ENCODE peak calls at places on chromosomes 2 and 18, in five cellular contexts. One of them, this sample, is unnamed.

GRCh38 chr2:5740073-5740472 is 47.9 kb downstream of the SOX11 start:
- DNase-seq in CD4-positive, alpha-beta T cell: no peak
- DNase-seq in CD8-positive, alpha-beta T cell: no peak
- DNase-seq in mesothelial cell of epicardium: no peak
- DNase-seq in stomach: no peak
- DNase-seq in this sample: no peak

GRCh38 chr2:45816273-45816672 is 164.8 kb downstream of the PRKCE start:
- DNase-seq in CD4-positive, alpha-beta T cell: no peak
- DNase-seq in CD8-positive, alpha-beta T cell: no peak
- DNase-seq in mesothelial cell of epicardium: no peak
- DNase-seq in stomach: peak; percentile 63
- DNase-seq in this sample: no peak

GRCh38 chr18:26646897-26647296 is 98.5 kb upstream of the KCTD1 start:
- DNase-seq in CD4-positive, alpha-beta T cell: no peak
- DNase-seq in CD8-positive, alpha-beta T cell: no peak
- DNase-seq in mesothelial cell of epicardium: no peak
- DNase-seq in stomach: no peak
- DNase-seq in this sample: no peak

GRCh38 chr2:12257476-12257875 is 459.3 kb upstream of the TRIB2 start:
- DNase-seq in CD4-positive, alpha-beta T cell: no peak
- DNase-seq in CD8-positive, alpha-beta T cell: no peak
- DNase-seq in mesothelial cell of epicardium: no peak
- DNase-seq in stomach: no peak
- DNase-seq in this sample: no peak

GRCh38 chr18:69874058-69874457 is 73.6 kb downstream of the CD226 start:
- DNase-seq in CD4-positive, alpha-beta T cell: no peak
- DNase-seq in CD8-positive, alpha-beta T cell: no peak
- DNase-seq in mesothelial cell of epicardium: no peak
- DNase-seq in stomach: no peak
- DNase-seq in this sample: no peak

GRCh38 chr2:66508358-66509071 is 73.6 kb downstream of the MEIS1 start:
- DNase-seq in CD4-positive, alpha-beta T cell: no peak
- DNase-seq in CD8-positive, alpha-beta T cell: no peak
- DNase-seq in mesothelial cell of epicardium: no peak
- DNase-seq in stomach: no peak
- DNase-seq in this sample: no peak

GRCh38 chr18:74784791-74785190 is 187.1 kb downstream of the ZNF407 start:
- DNase-seq in CD4-positive, alpha-beta T cell: no peak
- DNase-seq in CD8-positive, alpha-beta T cell: no peak
- DNase-seq in mesothelial cell of epicardium: no peak
- DNase-seq in stomach: no peak
- DNase-seq in this sample: no peak

GRCh38 chr2:68052717-68053422 is 9.9 kb downstream of the C1D start:
- DNase-seq in CD4-positive, alpha-beta T cell: no peak
- DNase-seq in CD8-positive, alpha-beta T cell: no peak
- DNase-seq in mesothelial cell of epicardium: no peak
- DNase-seq in stomach: no peak
- DNase-seq in this sample: no peak

GRCh38 chr2:105592288-105592687 is 152.4 kb upstream of the NCK2 start:
- DNase-seq in CD4-positive, alpha-beta T cell: no peak
- DNase-seq in CD8-positive, alpha-beta T cell: no peak
- DNase-seq in mesothelial cell of epicardium: no peak
- DNase-seq in stomach: no peak
- DNase-seq in this sample: no peak

GRCh38 chr2:175080479-175080878 is 75.3 kb upstream of the CHN1 start:
- DNase-seq in CD4-positive, alpha-beta T cell: no peak
- DNase-seq in CD8-positive, alpha-beta T cell: no peak
- DNase-seq in mesothelial cell of epicardium: no peak
- DNase-seq in stomach: no peak
- DNase-seq in this sample: no peak

GRCh38 chr2:96874099-96874831 is 4.4 kb upstream of the SEMA4C start:
- DNase-seq in CD4-positive, alpha-beta T cell: no peak
- DNase-seq in CD8-positive, alpha-beta T cell: no peak
- DNase-seq in mesothelial cell of epicardium: no peak
- DNase-seq in stomach: no peak
- DNase-seq in this sample: no peak

GRCh38 chr18:76144844-76145243 is 350.2 kb downstream of the ZNF516 start:
- DNase-seq in CD4-positive, alpha-beta T cell: no peak
- DNase-seq in CD8-positive, alpha-beta T cell: no peak
- DNase-seq in mesothelial cell of epicardium: no peak
- DNase-seq in stomach: no peak
- DNase-seq in this sample: no peak

GRCh38 chr2:196040218-196040617 is 28.4 kb downstream of the DNAH7 start:
- DNase-seq in CD4-positive, alpha-beta T cell: no peak
- DNase-seq in CD8-positive, alpha-beta T cell: no peak
- DNase-seq in mesothelial cell of epicardium: no peak
- DNase-seq in stomach: no peak
- DNase-seq in this sample: no peak

GRCh38 chr2:239278941-239279365 is 121.9 kb downstream of the HDAC4 start:
- DNase-seq in CD4-positive, alpha-beta T cell: no peak
- DNase-seq in CD8-positive, alpha-beta T cell: no peak
- DNase-seq in mesothelial cell of epicardium: no peak
- DNase-seq in stomach: no peak
- DNase-seq in this sample: no peak

GRCh38 chr2:100109986-100110980 is 32.1 kb downstream of the AFF3 start:
- DNase-seq in CD4-positive, alpha-beta T cell: no peak
- DNase-seq in CD8-positive, alpha-beta T cell: no peak
- DNase-seq in mesothelial cell of epicardium: no peak
- DNase-seq in stomach: no peak
- DNase-seq in this sample: no peak

GRCh38 chr2:172833898-172834297 is 98.3 kb downstream of the RAPGEF4 start:
- DNase-seq in CD4-positive, alpha-beta T cell: no peak
- DNase-seq in CD8-positive, alpha-beta T cell: no peak
- DNase-seq in mesothelial cell of epicardium: no peak
- DNase-seq in stomach: no peak
- DNase-seq in this sample: no peak

GRCh38 chr2:59888015-59888414 is 665.4 kb downstream of the BCL11A start:
- DNase-seq in CD4-positive, alpha-beta T cell: peak; percentile 13
- DNase-seq in CD8-positive, alpha-beta T cell: peak; percentile 46
- DNase-seq in mesothelial cell of epicardium: no peak
- DNase-seq in stomach: no peak
- DNase-seq in this sample: no peak

GRCh38 chr2:38666578-38666926 is 638 bp downstream of the GALM start:
- DNase-seq in CD4-positive, alpha-beta T cell: no peak
- DNase-seq in CD8-positive, alpha-beta T cell: no peak
- DNase-seq in mesothelial cell of epicardium: no peak
- DNase-seq in stomach: peak; percentile 44
- DNase-seq in this sample: no peak

GRCh38 chr2:72082021-72082739 is 65.5 kb downstream of the CYP26B1 start:
- DNase-seq in CD4-positive, alpha-beta T cell: no peak
- DNase-seq in CD8-positive, alpha-beta T cell: no peak
- DNase-seq in mesothelial cell of epicardium: no peak
- DNase-seq in stomach: no peak
- DNase-seq in this sample: no peak

GRCh38 chr2:63643486-63643885 is 54.7 kb downstream of the MDH1 start:
- DNase-seq in CD4-positive, alpha-beta T cell: no peak
- DNase-seq in CD8-positive, alpha-beta T cell: no peak
- DNase-seq in mesothelial cell of epicardium: no peak
- DNase-seq in stomach: no peak
- DNase-seq in this sample: no peak

GRCh38 chr2:58875462-58875861 is 634.3 kb upstream of the FANCL start:
- DNase-seq in CD4-positive, alpha-beta T cell: no peak
- DNase-seq in CD8-positive, alpha-beta T cell: no peak
- DNase-seq in mesothelial cell of epicardium: no peak
- DNase-seq in stomach: no peak
- DNase-seq in this sample: no peak

GRCh38 chr2:58866527-58866926 is 625.4 kb upstream of the FANCL start:
- DNase-seq in CD4-positive, alpha-beta T cell: no peak
- DNase-seq in CD8-positive, alpha-beta T cell: no peak
- DNase-seq in mesothelial cell of epicardium: no peak
- DNase-seq in stomach: no peak
- DNase-seq in this sample: no peak

GRCh38 chr2:58870704-58871103 is 629.6 kb upstream of the FANCL start:
- DNase-seq in CD4-positive, alpha-beta T cell: no peak
- DNase-seq in CD8-positive, alpha-beta T cell: no peak
- DNase-seq in mesothelial cell of epicardium: no peak
- DNase-seq in stomach: no peak
- DNase-seq in this sample: no peak

GRCh38 chr2:58866946-58867345 is 625.8 kb upstream of the FANCL start:
- DNase-seq in CD4-positive, alpha-beta T cell: no peak
- DNase-seq in CD8-positive, alpha-beta T cell: no peak
- DNase-seq in mesothelial cell of epicardium: no peak
- DNase-seq in stomach: no peak
- DNase-seq in this sample: no peak

DNA sequence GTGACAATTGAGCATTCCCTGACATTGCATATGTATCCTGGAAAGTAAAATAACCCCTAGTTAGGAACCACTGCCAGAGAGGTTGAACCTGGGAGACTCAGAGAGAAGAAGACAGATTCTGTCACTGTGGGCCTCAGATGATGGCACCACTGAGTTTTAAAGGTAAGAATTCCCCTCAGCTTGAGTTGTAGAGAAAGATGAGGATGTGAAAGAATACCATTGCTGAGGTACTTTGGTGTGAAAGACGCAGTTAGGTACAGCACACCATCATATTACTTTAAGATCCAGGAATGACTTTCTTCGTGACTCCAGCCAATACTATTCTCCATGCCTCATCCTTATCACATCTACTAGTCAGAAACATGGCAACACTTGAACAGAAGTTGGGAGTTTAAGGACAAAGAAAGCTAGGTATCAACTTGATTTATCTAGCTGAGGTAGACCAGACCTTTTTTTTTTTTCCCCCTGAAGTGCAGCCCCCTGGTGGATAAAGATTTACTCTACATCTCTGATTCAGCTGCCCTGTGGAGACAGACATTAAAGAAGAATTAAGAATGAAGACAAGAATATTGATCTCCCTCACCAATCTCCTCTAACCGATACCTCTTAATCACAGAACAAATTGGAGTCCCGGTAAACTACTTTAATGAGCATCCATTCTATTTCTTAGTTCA is 630.5 kb upstream of the FANCL start:
- DNase-seq in CD4-positive, alpha-beta T cell: no peak
- DNase-seq in CD8-positive, alpha-beta T cell: no peak
- DNase-seq in mesothelial cell of epicardium: no peak
- DNase-seq in stomach: no peak
- DNase-seq in this sample: no peak
- TF ChIP-seq CTCF in CD4-positive, alpha-beta T cell: no peak
- TF ChIP-seq CTCF in CD8-positive, alpha-beta T cell: no peak
- TF ChIP-seq CTCF in mesothelial cell of epicardium: peak; percentile 49
- TF ChIP-seq CTCF in stomach: no peak
- TF ChIP-seq CTCF in this sample: peak; percentile 48

GRCh38 chr18:48749768-48750167 is 201.0 kb downstream of the SMAD7 start:
- DNase-seq in CD4-positive, alpha-beta T cell: no peak
- DNase-seq in CD8-positive, alpha-beta T cell: no peak
- DNase-seq in mesothelial cell of epicardium: no peak
- DNase-seq in stomach: no peak
- DNase-seq in this sample: no peak
- TF ChIP-seq CTCF in CD4-positive, alpha-beta T cell: no peak
- TF ChIP-seq CTCF in CD8-positive, alpha-beta T cell: no peak
- TF ChIP-seq CTCF in mesothelial cell of epicardium: no peak
- TF ChIP-seq CTCF in stomach: no peak
- TF ChIP-seq CTCF in this sample: no peak

GRCh38 chr2:199202964-199203363 is 254.8 kb downstream of the SATB2 start:
- DNase-seq in CD4-positive, alpha-beta T cell: no peak
- DNase-seq in CD8-positive, alpha-beta T cell: no peak
- DNase-seq in mesothelial cell of epicardium: no peak
- DNase-seq in stomach: no peak
- DNase-seq in this sample: no peak

GRCh38 chr2:199201539-199201938 is 256.2 kb downstream of the SATB2 start:
- DNase-seq in CD4-positive, alpha-beta T cell: no peak
- DNase-seq in CD8-positive, alpha-beta T cell: no peak
- DNase-seq in mesothelial cell of epicardium: no peak
- DNase-seq in stomach: no peak
- DNase-seq in this sample: no peak

GRCh38 chr2:199207011-199207410 is 250.7 kb downstream of the SATB2 start:
- DNase-seq in CD4-positive, alpha-beta T cell: no peak
- DNase-seq in CD8-positive, alpha-beta T cell: no peak
- DNase-seq in mesothelial cell of epicardium: no peak
- DNase-seq in stomach: no peak
- DNase-seq in this sample: no peak

GRCh38 chr2:199206536-199206935 is 251.2 kb downstream of the SATB2 start:
- DNase-seq in CD4-positive, alpha-beta T cell: no peak
- DNase-seq in CD8-positive, alpha-beta T cell: no peak
- DNase-seq in mesothelial cell of epicardium: no peak
- DNase-seq in stomach: no peak
- DNase-seq in this sample: no peak
- TF ChIP-seq CTCF in CD4-positive, alpha-beta T cell: no peak
- TF ChIP-seq CTCF in CD8-positive, alpha-beta T cell: no peak
- TF ChIP-seq CTCF in mesothelial cell of epicardium: no peak
- TF ChIP-seq CTCF in stomach: no peak
- TF ChIP-seq CTCF in this sample: no peak

GRCh38 chr18:46423226-46423805 is 233.7 kb downstream of the LOXHD1 start:
- DNase-seq in CD4-positive, alpha-beta T cell: no peak
- DNase-seq in CD8-positive, alpha-beta T cell: no peak
- DNase-seq in mesothelial cell of epicardium: no peak
- DNase-seq in stomach: no peak
- DNase-seq in this sample: no peak
- TF ChIP-seq CTCF in CD4-positive, alpha-beta T cell: no peak
- TF ChIP-seq CTCF in CD8-positive, alpha-beta T cell: no peak
- TF ChIP-seq CTCF in mesothelial cell of epicardium: no peak
- TF ChIP-seq CTCF in stomach: no peak
- TF ChIP-seq CTCF in this sample: no peak

DNA sequence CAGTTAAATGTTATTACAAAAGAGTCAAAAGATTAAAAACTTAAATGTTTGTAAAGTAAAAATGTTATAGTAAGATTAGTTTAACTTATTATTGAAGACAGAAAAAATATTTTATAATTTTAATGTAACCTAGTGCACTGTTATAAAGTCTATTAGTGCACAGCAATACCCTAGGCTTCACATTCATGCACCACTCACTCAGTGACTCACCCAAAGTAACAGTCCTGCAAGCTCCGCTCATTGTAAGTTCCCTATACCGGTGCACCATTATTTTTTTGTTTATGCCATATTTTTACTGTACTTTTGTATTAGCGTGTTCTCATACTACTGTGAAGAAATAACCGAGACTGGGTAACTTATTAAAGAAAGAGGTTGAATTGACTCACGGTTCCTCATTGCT is 759.7 kb upstream of the CDH7 start:
- DNase-seq in CD4-positive, alpha-beta T cell: no peak
- DNase-seq in CD8-positive, alpha-beta T cell: no peak
- DNase-seq in mesothelial cell of epicardium: no peak
- DNase-seq in stomach: no peak
- DNase-seq in this sample: no peak
- TF ChIP-seq CTCF in CD4-positive, alpha-beta T cell: no peak
- TF ChIP-seq CTCF in CD8-positive, alpha-beta T cell: no peak
- TF ChIP-seq CTCF in mesothelial cell of epicardium: no peak
- TF ChIP-seq CTCF in stomach: no peak
- TF ChIP-seq CTCF in this sample: no peak

This sample was measured in neural crest cell.